ENCODE peak calls at places on chromosome 3, in nine cellular contexts. A is AG20443; G is coronary artery; H is activated CD4-positive, CD25-positive, alpha-beta regulatory T cell treated with anti-CD3 and anti-CD28 coated beads, Interleukin-2, amount 50 U/mL, for 72 hours; R is SK-N-DZ; O is activated T-cell treated with anti-CD3 and anti-CD28 coated beads, Interleukin-2, amount 50 U/mL, for 1 hour; L is thyroid gland; T is midbrain; E is lower lobe of right lung. M is an unnamed sample.

GRCh38 chr3:132265008-132265407 is 52.2 kb upstream of the ACP3 start:
- DNase-seq in A (no peak), G (no peak), H (no peak), R (no peak), O (no peak), L (no peak), T (no peak), E (no peak), M (no peak)

GRCh38 chr3:72510247-72510646 is 338.0 kb downstream of the SHQ1 start:
- DNase-seq in A (no peak), G (no peak), H (no peak), R (no peak), O (no peak), L (no peak), T (no peak), E (no peak), M (no peak)

GRCh38 chr3:105195260-105195659 is 171.4 kb upstream of the ALCAM start:
- DNase-seq in A (peak), G (no peak), H (no peak), R (no peak), O (no peak), L (no peak), T (no peak), E (no peak), M (no peak)

GRCh38 chr3:124530916-124531315 is 199.3 kb upstream of the UMPS start:
- DNase-seq in A (no peak), G (no peak), H (no peak), R (no peak), O (no peak), L (no peak), T (no peak), E (no peak), M (no peak)

GRCh38 chr3:122957707-122958210 is 69.8 kb downstream of the SEMA5B start:
- DNase-seq in A (no peak), G (no peak), H (no peak), R (no peak), O (no peak), L (no peak), T (no peak), E (no peak), M (peak)

GRCh38 chr3:15074500-15074899 is 9.4 kb upstream of the MRPS25 start:
- DNase-seq in A (no peak), G (no peak), H (no peak), R (no peak), O (no peak), L (no peak), T (no peak), E (no peak), M (no peak)

GRCh38 chr3:64190517-64191515 is 34.5 kb downstream of the PRICKLE2 start:
- DNase-seq in A (peak), G (no peak), H (no peak), R (no peak), O (no peak), L (no peak), T (no peak), E (no peak), M (no peak)

GRCh38 chr3:2862366-2862765 is 247.8 kb downstream of the IL5RA start:
- DNase-seq in A (no peak), G (no peak), H (no peak), R (no peak), O (no peak), L (no peak), T (no peak), E (no peak), M (no peak)

GRCh38 chr3:184608209-184608608 is 46.6 kb downstream of the EPHB3 start:
- DNase-seq in A (no peak), G (no peak), H (no peak), R (no peak), O (no peak), L (no peak), T (no peak), E (no peak), M (no peak)

GRCh38 chr3:11498646-11499045 is 145.1 kb downstream of the VGLL4 start:
- DNase-seq in A (peak), G (no peak), H (no peak), R (no peak), O (no peak), L (peak), T (no peak), E (peak), M (peak)

GRCh38 chr3:52498134-52499054 is 3.3 kb downstream of the STAB1 start:
- DNase-seq in A (peak), G (no peak), H (no peak), R (no peak), O (no peak), L (no peak), T (peak), E (peak), M (peak)

GRCh38 chr3:114674041-114674440 is 380.2 kb downstream of the TIGIT start:
- DNase-seq in A (no peak), G (no peak), H (no peak), R (no peak), O (no peak), L (no peak), T (no peak), E (no peak), M (no peak)

GRCh38 chr3:64214002-64214696 is 11.1 kb downstream of the PRICKLE2 start:
- DNase-seq in A (peak), G (peak), H (no peak), R (peak), O (no peak), L (peak), T (no peak), E (peak), M (peak)

GRCh38 chr3:33030802-33031201 is 66.1 kb downstream of the GLB1 start:
- DNase-seq in A (no peak), G (no peak), H (no peak), R (no peak), O (no peak), L (no peak), T (no peak), E (no peak), M (no peak)

GRCh38 chr3:119637679-119638525 is 22.5 kb downstream of the POPDC2 start:
- DNase-seq in A (peak), G (no peak), H (no peak), R (no peak), O (no peak), L (no peak), T (no peak), E (no peak), M (no peak)

GRCh38 chr3:178434206-178434805 is 101.9 kb upstream of the KCNMB2 start:
- DNase-seq in A (no peak), G (no peak), H (no peak), R (peak), O (no peak), L (no peak), T (peak), E (no peak), M (no peak)

GRCh38 chr3:16464499-16465150 is 48.9 kb downstream of the RFTN1 start:
- DNase-seq in A (peak), G (no peak), H (no peak), R (no peak), O (no peak), L (no peak), T (no peak), E (no peak), M (no peak)

GRCh38 chr3:101780661-101781060 is 1.6 kb downstream of the NXPE3 start:
- DNase-seq in A (peak), G (no peak), H (no peak), R (no peak), O (no peak), L (no peak), T (peak), E (no peak), M (no peak)

GRCh38 chr3:136802481-136802996 is 16.4 kb upstream of the SLC35G2 start:
- DNase-seq in A (no peak), G (no peak), H (no peak), R (no peak), O (no peak), L (no peak), T (peak), E (no peak), M (no peak)

GRCh38 chr3:48352546-48352945 is 19.1 kb upstream of the SPINK8 start:
- DNase-seq in A (no peak), G (no peak), H (no peak), R (no peak), O (no peak), L (no peak), T (no peak), E (no peak), M (no peak)

M was measured in body of pancreas.